ENCODE peak calls at places on chromosomes 12 and 14, in six cellular contexts. K is head of caudate nucleus; Y is activated T-cell treated with anti-CD3 and anti-CD28 coated beads, Interleukin-2, amount 50 U/mL, for 24 hours; H is cardiac muscle cell; I is lower lobe of right lung; L is KG1. W is an unnamed sample.

GRCh38 chr12:96208801-96209534 is 14.8 kb downstream of the ELK3 start:
- DNase-seq in K (no peak), Y (peak; percentile 31), H (peak; percentile 61), I (no peak), L (no peak), W (no peak)

GRCh38 chr12:3537916-3538690 is 47.1 kb downstream of the PRMT8 start:
- DNase-seq in K (no peak), Y (no peak), H (no peak), I (no peak), L (no peak), W (no peak)

GRCh38 chr12:101732318-101732717 is 6.9 kb downstream of the SYCP3 start:
- DNase-seq in K (no peak), Y (no peak), H (no peak), I (no peak), L (no peak), W (no peak)

GRCh38 chr14:105505101-105505500 is 14.1 kb downstream of the TEDC1 start:
- DNase-seq in K (peak; percentile 8), Y (no peak), H (no peak), I (no peak), L (no peak), W (no peak)

GRCh38 chr14:74720526-74720925 is 7.6 kb downstream of the FCF1 start:
- DNase-seq in K (no peak), Y (no peak), H (peak; percentile 6), I (no peak), L (no peak), W (no peak)

GRCh38 chr14:71049435-71050147 is 142.3 kb downstream of the PCNX1 start:
- DNase-seq in K (no peak), Y (no peak), H (peak; percentile 52), I (no peak), L (no peak), W (no peak)

GRCh38 chr12:120783197-120783596 is 57.6 kb downstream of the ACADS start:
- DNase-seq in K (no peak), Y (no peak), H (peak; percentile 25), I (no peak), L (peak; percentile 17), W (no peak)

GRCh38 chr14:45057881-45058364 is 26.0 kb upstream of the PRPF39 start:
- DNase-seq in K (no peak), Y (no peak), H (no peak), I (no peak), L (no peak), W (no peak)

GRCh38 chr12:24044973-24045703 is 95.7 kb upstream of the SOX5 start:
- DNase-seq in K (no peak), Y (no peak), H (no peak), I (no peak), L (no peak), W (no peak)

GRCh38 chr14:30227871-30228270 is 300.2 kb upstream of the PRKD1 start:
- DNase-seq in K (no peak), Y (no peak), H (peak; percentile 63), I (no peak), L (no peak), W (no peak)

GRCh38 chr14:103343164-103343879 is 9.3 kb downstream of the EIF5 start:
- DNase-seq in K (no peak), Y (no peak), H (peak; percentile 15), I (no peak), L (no peak), W (no peak)

GRCh38 chr14:49367696-49368095 is 218.5 kb downstream of the RPS29 start:
- DNase-seq in K (no peak), Y (no peak), H (no peak), I (no peak), L (no peak), W (no peak)

GRCh38 chr12:27180862-27181261 is 63.2 kb upstream of the STK38L start:
- DNase-seq in K (no peak), Y (no peak), H (no peak), I (no peak), L (no peak), W (no peak)

W was measured in immature natural killer cell.